ENCODE peak calls at places on chromosomes 7 and 10, in ten cellular contexts. D, R, Z, A, J, Y, T, H, F and P are unnamed samples.

GRCh38 chr7:140062118-140062527 is 628 bp downstream of the PARP12 start:
- DNase-seq in D (no peak), R (peak; percentile 21), Z (no peak), A (no peak), J (peak; percentile 42), Y (no peak), T (peak; percentile 56), H (peak; percentile 41), F (no peak), P (peak; percentile 38)

GRCh38 chr7:132773527-132773956 is 197.3 kb upstream of the PLXNA4 start:
- DNase-seq in D (no peak), R (no peak), Z (no peak), A (peak; percentile 54), J (no peak), Y (no peak), T (no peak), H (no peak), F (no peak), P (peak; percentile 59)

GRCh38 chr10:11874568-11875182 is 51.5 kb downstream of the PROSER2 start:
- DNase-seq in D (peak; percentile 53), R (peak; percentile 55), Z (peak; percentile 90), A (peak; percentile 12), J (peak; percentile 74), Y (no peak), T (peak; percentile 94), H (peak; percentile 88), F (peak; percentile 87), P (no peak)

GRCh38 chr7:91644251-91644650 is 236.3 kb downstream of the MTERF1 start:
- DNase-seq in D (no peak), R (no peak), Z (no peak), A (no peak), J (no peak), Y (no peak), T (no peak), H (no peak), F (no peak), P (no peak)

GRCh38 chr10:84534168-84534567 is 205.8 kb downstream of the CCSER2 start:
- DNase-seq in D (no peak), R (no peak), Z (no peak), A (no peak), J (no peak), Y (no peak), T (no peak), H (no peak), F (no peak), P (no peak)

GRCh38 chr10:72337039-72337629 is 17.6 kb downstream of the DNAJB12 start:
- DNase-seq in D (no peak), R (peak; percentile 76), Z (peak; percentile 64), A (peak; percentile 53), J (peak; percentile 73), Y (peak; percentile 49), T (peak; percentile 76), H (peak; percentile 88), F (peak; percentile 84), P (peak; percentile 81)

GRCh38 chr10:22615819-22616499 is 98.4 kb downstream of the PIP4K2A start:
- DNase-seq in D (no peak), R (peak; percentile 35), Z (no peak), A (no peak), J (no peak), Y (no peak), T (peak; percentile 86), H (peak; percentile 40), F (no peak), P (no peak)

GRCh38 chr7:101863598-101863997 is 46.2 kb downstream of the CUX1 start:
- DNase-seq in D (no peak), R (no peak), Z (no peak), A (no peak), J (no peak), Y (no peak), T (no peak), H (no peak), F (no peak), P (no peak)

GRCh38 chr10:35875281-35875680 is 233.2 kb upstream of the FZD8 start:
- DNase-seq in D (no peak), R (peak; percentile 95), Z (no peak), A (peak; percentile 59), J (no peak), Y (no peak), T (no peak), H (peak; percentile 65), F (peak; percentile 20), P (peak; percentile 23)

GRCh38 chr10:44960098-44960480 is 487 bp downstream of the RASSF4 start:
- DNase-seq in D (no peak), R (peak; percentile 45), Z (no peak), A (no peak), J (no peak), Y (no peak), T (no peak), H (no peak), F (peak; percentile 46), P (no peak)

GRCh38 chr10:7622969-7623368 is 43.8 kb downstream of the ITIH5 start:
- DNase-seq in D (no peak), R (no peak), Z (peak; percentile 2), A (no peak), J (peak; percentile 79), Y (no peak), T (peak; percentile 10), H (peak; percentile 19), F (peak; percentile 60), P (no peak)

GRCh38 chr7:154848464-154848863 is 154.5 kb downstream of the PAXIP1 start:
- DNase-seq in D (no peak), R (no peak), Z (no peak), A (no peak), J (no peak), Y (no peak), T (no peak), H (no peak), F (no peak), P (no peak)
- H3K4me2 ChIP-seq in D (no peak overlapping the region), R (no peak overlapping the region), Z (no peak overlapping the region), A (no peak overlapping the region), J (no peak overlapping the region), Y (no peak overlapping the region), T (no peak overlapping the region), H (no peak overlapping the region), F (no peak overlapping the region), P (no peak overlapping the region)

GRCh38 chr10:115606727-115607126 is 513.6 kb downstream of the ATRNL1 start:
- DNase-seq in D (no peak), R (no peak), Z (no peak), A (no peak), J (no peak), Y (no peak), T (no peak), H (no peak), F (no peak), P (no peak)
- H3K27ac ChIP-seq in D (no peak overlapping the region), R (no peak overlapping the region), Z (no peak overlapping the region), A (no peak overlapping the region), J (no peak overlapping the region), Y (no peak overlapping the region), T (no peak overlapping the region), H (no peak overlapping the region), F (no peak overlapping the region), P (no peak overlapping the region)

DNA sequence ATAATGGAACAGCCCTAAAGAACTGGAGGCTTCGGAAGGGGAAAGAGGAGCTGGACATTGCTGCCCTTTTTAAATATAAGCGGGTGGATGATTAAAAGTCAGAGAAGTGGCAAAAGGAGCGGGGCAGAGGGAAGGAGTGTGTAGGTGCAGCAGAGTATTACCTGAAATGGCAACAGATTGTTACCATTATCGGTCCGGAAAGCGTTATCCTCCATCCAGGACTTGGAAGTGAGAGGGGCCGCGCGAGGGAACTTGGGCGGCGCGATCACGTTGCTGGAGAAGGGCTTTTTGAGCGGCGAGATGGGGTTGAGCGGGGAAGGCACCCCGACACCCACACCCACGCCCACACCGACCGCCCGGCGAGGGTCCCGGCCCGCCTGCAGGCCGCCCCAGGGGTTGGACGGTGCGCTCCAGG is 51.7 kb downstream of the CPEB3 start:
- DNase-seq in D (no peak), R (no peak), Z (no peak), A (no peak), J (no peak), Y (no peak), T (no peak), H (no peak), F (peak; percentile 6), P (no peak)
- H3K4me2 ChIP-seq in D (peak overlapping the region; percentile 63), R (peak overlapping the region; percentile 100), Z (peak overlapping the region; percentile 100), A (peak overlapping the region; percentile 76), J (peak overlapping the region; percentile 99), Y (peak overlapping the region; percentile 82), T (peak overlapping the region; percentile 18), H (peak overlapping the region; percentile 83), F (peak overlapping the region; percentile 94), P (peak overlapping the region; percentile 95)

DNA sequence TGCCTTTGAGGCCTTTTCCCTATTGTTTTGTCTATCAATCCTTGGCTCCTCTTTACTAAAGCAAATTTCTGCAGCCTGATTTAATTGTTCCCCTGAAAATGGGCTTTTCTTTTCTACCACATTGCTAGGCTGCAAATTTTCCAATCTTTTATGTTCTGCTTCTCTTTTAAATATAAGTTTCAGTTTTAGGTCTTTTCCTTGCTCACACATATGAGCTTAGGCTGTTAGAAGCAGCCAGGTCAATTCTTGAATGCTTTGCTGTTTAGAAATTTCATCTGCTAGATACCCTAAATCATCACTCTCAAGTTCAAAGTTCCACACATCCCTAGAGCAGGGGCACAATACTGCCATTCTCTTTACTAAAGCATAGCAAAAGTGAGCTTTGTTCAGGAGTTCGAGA is 159.6 kb downstream of the ARL4A start:
- DNase-seq in D (no peak), R (no peak), Z (no peak), A (no peak), J (no peak), Y (no peak), T (no peak), H (no peak), F (no peak), P (no peak)
- H3K27ac ChIP-seq in D (no peak overlapping the region), R (no peak overlapping the region), Z (no peak overlapping the region), A (no peak overlapping the region), J (no peak overlapping the region), Y (no peak overlapping the region), T (no peak overlapping the region), H (no peak overlapping the region), F (no peak overlapping the region), P (no peak overlapping the region)